ENCODE peak calls at places on chromosomes 4 and X, in eight cellular contexts. One of them, this sample, is unnamed.
A peak's percentile ranks its signal among the peaks of the same experiment; 100 is the strongest.

GRCh38 chrX:10756365-10756915 is 136.1 kb upstream of the MID1 start:
- DNase-seq in body of pancreas: peak; percentile 25
- DNase-seq in pancreas: no peak
- DNase-seq in OCI-LY7: no peak
- DNase-seq in adrenal gland: peak; percentile 51
- DNase-seq in upper lobe of right lung: no peak
- DNase-seq in tibial nerve: no peak
- DNase-seq in lower lobe of right lung: no peak
- DNase-seq in this sample: peak; percentile 78

GRCh38 chr4:6476893-6477292 is 4.5 kb upstream of the PPP2R2C start:
- DNase-seq in adrenal gland: peak; percentile 33
- DNase-seq in tibial nerve: no peak
- DNase-seq in body of pancreas: no peak
- DNase-seq in upper lobe of right lung: no peak
- DNase-seq in lower lobe of right lung: no peak
- DNase-seq in OCI-LY7: no peak
- DNase-seq in pancreas: no peak
- DNase-seq in this sample: no peak

GRCh38 chr4:153083447-153083921 is 120.8 kb upstream of the TRIM2 start:
- DNase-seq in lower lobe of right lung: no peak
- DNase-seq in adrenal gland: peak; percentile 84
- DNase-seq in pancreas: no peak
- DNase-seq in upper lobe of right lung: no peak
- DNase-seq in OCI-LY7: peak; percentile 80
- DNase-seq in body of pancreas: peak; percentile 77
- DNase-seq in tibial nerve: peak; percentile 55
- DNase-seq in this sample: peak; percentile 90

GRCh38 chrX:1462596-1463251 is 10.0 kb upstream of the ASMTL start:
- DNase-seq in upper lobe of right lung: peak; percentile 17
- DNase-seq in lower lobe of right lung: peak; percentile 19
- DNase-seq in adrenal gland: peak; percentile 64
- DNase-seq in body of pancreas: no peak
- DNase-seq in pancreas: no peak
- DNase-seq in OCI-LY7: no peak
- DNase-seq in tibial nerve: no peak
- DNase-seq in this sample: peak; percentile 95

GRCh38 chr4:95102391-95102790 is 344.6 kb downstream of the BMPR1B start:
- DNase-seq in OCI-LY7: no peak
- DNase-seq in adrenal gland: no peak
- DNase-seq in lower lobe of right lung: no peak
- DNase-seq in body of pancreas: no peak
- DNase-seq in upper lobe of right lung: no peak
- DNase-seq in tibial nerve: no peak
- DNase-seq in pancreas: no peak
- DNase-seq in this sample: no peak

GRCh38 chr4:55173580-55173979 is 48.2 kb upstream of the KDR start:
- DNase-seq in pancreas: no peak
- DNase-seq in OCI-LY7: no peak
- DNase-seq in upper lobe of right lung: no peak
- DNase-seq in tibial nerve: no peak
- DNase-seq in body of pancreas: no peak
- DNase-seq in adrenal gland: no peak
- DNase-seq in lower lobe of right lung: no peak
- DNase-seq in this sample: no peak

GRCh38 chr4:54929459-54929858 is 195.9 kb downstream of the KDR start:
- DNase-seq in lower lobe of right lung: no peak
- DNase-seq in OCI-LY7: no peak
- DNase-seq in body of pancreas: no peak
- DNase-seq in adrenal gland: no peak
- DNase-seq in tibial nerve: no peak
- DNase-seq in pancreas: no peak
- DNase-seq in upper lobe of right lung: no peak
- DNase-seq in this sample: peak; percentile 3

GRCh38 chrX:147953976-147954375 is 27.2 kb upstream of the FMR1NB start:
- DNase-seq in body of pancreas: peak; percentile 14
- DNase-seq in lower lobe of right lung: no peak
- DNase-seq in tibial nerve: peak; percentile 8
- DNase-seq in adrenal gland: peak; percentile 48
- DNase-seq in pancreas: peak; percentile 58
- DNase-seq in OCI-LY7: no peak
- DNase-seq in upper lobe of right lung: no peak
- DNase-seq in this sample: no peak

GRCh38 chr4:167802463-167803212 is 289.7 kb upstream of the ANXA10 start:
- DNase-seq in upper lobe of right lung: no peak
- DNase-seq in tibial nerve: no peak
- DNase-seq in OCI-LY7: no peak
- DNase-seq in lower lobe of right lung: no peak
- DNase-seq in body of pancreas: no peak
- DNase-seq in adrenal gland: no peak
- DNase-seq in pancreas: no peak
- DNase-seq in this sample: no peak

GRCh38 chr4:173521474-173522159 is 8.4 kb downstream of the HAND2 start:
- DNase-seq in lower lobe of right lung: no peak
- DNase-seq in pancreas: no peak
- DNase-seq in tibial nerve: no peak
- DNase-seq in adrenal gland: peak; percentile 72
- DNase-seq in upper lobe of right lung: no peak
- DNase-seq in body of pancreas: no peak
- DNase-seq in OCI-LY7: no peak
- DNase-seq in this sample: no peak
- H3K4me1 ChIP-seq in lower lobe of right lung: peaks cover 39% of the 10 kb centered on the region
- H3K4me1 ChIP-seq in pancreas: no peaks in the 10 kb centered on the region
- H3K4me1 ChIP-seq in tibial nerve: peaks cover 7% of the 10 kb centered on the region
- H3K4me1 ChIP-seq in adrenal gland: peaks cover 12% of the 10 kb centered on the region
- H3K4me1 ChIP-seq in upper lobe of right lung: peaks cover 13% of the 10 kb centered on the region
- H3K4me1 ChIP-seq in body of pancreas: peaks cover 14% of the 10 kb centered on the region
- H3K4me1 ChIP-seq in OCI-LY7: no peaks in the 10 kb centered on the region
- H3K4me1 ChIP-seq in this sample: peaks cover 9% of the 10 kb centered on the region

GRCh38 chr4:42638993-42639392 is 17.9 kb downstream of the ATP8A1 start:
- DNase-seq in upper lobe of right lung: no peak
- DNase-seq in OCI-LY7: peak; percentile 87
- DNase-seq in tibial nerve: no peak
- DNase-seq in adrenal gland: no peak
- DNase-seq in pancreas: no peak
- DNase-seq in body of pancreas: no peak
- DNase-seq in lower lobe of right lung: no peak
- DNase-seq in this sample: no peak
- H3K27ac ChIP-seq in upper lobe of right lung: no peak overlapping the region
- H3K27ac ChIP-seq in OCI-LY7: peak overlapping the region; percentile 99
- H3K27ac ChIP-seq in tibial nerve: no peak overlapping the region
- H3K27ac ChIP-seq in adrenal gland: no peak overlapping the region
- H3K27ac ChIP-seq in pancreas: no peak overlapping the region
- H3K27ac ChIP-seq in body of pancreas: no peak overlapping the region
- H3K27ac ChIP-seq in lower lobe of right lung: no peak overlapping the region
- H3K27ac ChIP-seq in this sample: no peak overlapping the region

GRCh38 chr4:40178672-40179071 is 18.2 kb upstream of the RHOH start:
- DNase-seq in pancreas: no peak
- DNase-seq in tibial nerve: no peak
- DNase-seq in adrenal gland: no peak
- DNase-seq in body of pancreas: peak; percentile 79
- DNase-seq in lower lobe of right lung: no peak
- DNase-seq in OCI-LY7: no peak
- DNase-seq in upper lobe of right lung: no peak
- DNase-seq in this sample: no peak

GRCh38 chr4:40180356-40180755 is 16.5 kb upstream of the RHOH start:
- DNase-seq in body of pancreas: no peak
- DNase-seq in upper lobe of right lung: no peak
- DNase-seq in pancreas: no peak
- DNase-seq in tibial nerve: no peak
- DNase-seq in OCI-LY7: no peak
- DNase-seq in adrenal gland: no peak
- DNase-seq in lower lobe of right lung: no peak
- DNase-seq in this sample: peak; percentile 85

GRCh38 chr4:40177591-40177990 is 19.2 kb upstream of the RHOH start:
- DNase-seq in OCI-LY7: no peak
- DNase-seq in body of pancreas: no peak
- DNase-seq in adrenal gland: no peak
- DNase-seq in upper lobe of right lung: no peak
- DNase-seq in tibial nerve: no peak
- DNase-seq in lower lobe of right lung: no peak
- DNase-seq in pancreas: no peak
- DNase-seq in this sample: no peak

GRCh38 chr4:40182041-40182440 is 14.8 kb upstream of the RHOH start:
- DNase-seq in body of pancreas: no peak
- DNase-seq in OCI-LY7: peak; percentile 52
- DNase-seq in adrenal gland: no peak
- DNase-seq in tibial nerve: no peak
- DNase-seq in pancreas: no peak
- DNase-seq in lower lobe of right lung: no peak
- DNase-seq in upper lobe of right lung: no peak
- DNase-seq in this sample: no peak

GRCh38 chr4:40179360-40179759 is 17.5 kb upstream of the RHOH start:
- DNase-seq in upper lobe of right lung: no peak
- DNase-seq in tibial nerve: no peak
- DNase-seq in OCI-LY7: no peak
- DNase-seq in lower lobe of right lung: no peak
- DNase-seq in pancreas: no peak
- DNase-seq in adrenal gland: no peak
- DNase-seq in body of pancreas: no peak
- DNase-seq in this sample: peak; percentile 52
- H3K4me1 ChIP-seq in upper lobe of right lung: no peaks in the 10 kb centered on the region
- H3K4me1 ChIP-seq in tibial nerve: no peaks in the 10 kb centered on the region
- H3K4me1 ChIP-seq in OCI-LY7: peaks cover 49% of the 10 kb centered on the region
- H3K4me1 ChIP-seq in lower lobe of right lung: no peaks in the 10 kb centered on the region
- H3K4me1 ChIP-seq in pancreas: peaks cover 6% of the 10 kb centered on the region
- H3K4me1 ChIP-seq in adrenal gland: no peaks in the 10 kb centered on the region
- H3K4me1 ChIP-seq in body of pancreas: peaks cover 6% of the 10 kb centered on the region
- H3K4me1 ChIP-seq in this sample: peaks cover 15% of the 10 kb centered on the region

GRCh38 chrX:37679888-37680287 is 5.7 kb upstream of the XK start:
- DNase-seq in adrenal gland: no peak
- DNase-seq in body of pancreas: no peak
- DNase-seq in lower lobe of right lung: no peak
- DNase-seq in OCI-LY7: no peak
- DNase-seq in tibial nerve: no peak
- DNase-seq in pancreas: no peak
- DNase-seq in upper lobe of right lung: no peak
- DNase-seq in this sample: no peak
- H3K27ac ChIP-seq in adrenal gland: no peak overlapping the region
- H3K27ac ChIP-seq in body of pancreas: no peak overlapping the region
- H3K27ac ChIP-seq in lower lobe of right lung: no peak overlapping the region
- H3K27ac ChIP-seq in OCI-LY7: no peak overlapping the region
- H3K27ac ChIP-seq in tibial nerve: no peak overlapping the region
- H3K27ac ChIP-seq in pancreas: no peak overlapping the region
- H3K27ac ChIP-seq in upper lobe of right lung: no peak overlapping the region
- H3K27ac ChIP-seq in this sample: no peak overlapping the region

GRCh38 chrX:13128104-13128503 is 83.7 kb upstream of the FAM9C start:
- DNase-seq in body of pancreas: no peak
- DNase-seq in adrenal gland: no peak
- DNase-seq in OCI-LY7: no peak
- DNase-seq in upper lobe of right lung: no peak
- DNase-seq in lower lobe of right lung: no peak
- DNase-seq in pancreas: no peak
- DNase-seq in tibial nerve: no peak
- DNase-seq in this sample: no peak
- H3K4me1 ChIP-seq in body of pancreas: peaks cover 20% of the 10 kb centered on the region
- H3K4me1 ChIP-seq in adrenal gland: peaks cover 36% of the 10 kb centered on the region
- H3K4me1 ChIP-seq in OCI-LY7: no peaks in the 10 kb centered on the region
- H3K4me1 ChIP-seq in upper lobe of right lung: peaks cover 19% of the 10 kb centered on the region
- H3K4me1 ChIP-seq in lower lobe of right lung: peaks cover 24% of the 10 kb centered on the region
- H3K4me1 ChIP-seq in pancreas: no peaks in the 10 kb centered on the region
- H3K4me1 ChIP-seq in tibial nerve: no peaks in the 10 kb centered on the region
- H3K4me1 ChIP-seq in this sample: peaks cover 18% of the 10 kb centered on the region

DNA sequence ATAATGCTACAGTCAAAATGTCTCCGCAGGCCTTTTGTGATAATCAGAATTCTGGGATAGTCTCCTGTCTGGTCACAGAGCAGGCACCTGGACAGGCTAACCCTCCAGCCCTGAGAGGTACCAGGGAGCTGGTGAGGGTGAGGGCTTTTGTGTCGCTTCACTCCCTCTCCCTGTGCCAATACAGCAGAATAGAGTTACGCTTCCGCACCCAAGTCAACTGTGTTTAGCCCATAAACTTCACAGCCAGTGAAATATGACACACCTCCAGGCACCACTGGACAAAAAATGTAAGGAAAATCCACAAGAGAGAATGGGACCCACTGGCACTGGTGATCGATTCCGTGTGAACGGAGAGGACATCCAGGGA is 1.3 kb downstream of the GAK start:
- DNase-seq in lower lobe of right lung: no peak
- DNase-seq in body of pancreas: no peak
- DNase-seq in OCI-LY7: no peak
- DNase-seq in upper lobe of right lung: peak; percentile 13
- DNase-seq in pancreas: peak; percentile 22
- DNase-seq in tibial nerve: no peak
- DNase-seq in adrenal gland: no peak
- DNase-seq in this sample: no peak
- H3K27ac ChIP-seq in lower lobe of right lung: peak overlapping the region; percentile 96
- H3K27ac ChIP-seq in body of pancreas: no peak overlapping the region
- H3K27ac ChIP-seq in OCI-LY7: no peak overlapping the region
- H3K27ac ChIP-seq in upper lobe of right lung: peak overlapping the region; percentile 5
- H3K27ac ChIP-seq in pancreas: no peak overlapping the region
- H3K27ac ChIP-seq in tibial nerve: peak overlapping the region; percentile 98
- H3K27ac ChIP-seq in adrenal gland: no peak overlapping the region
- H3K27ac ChIP-seq in this sample: peak overlapping the region; percentile 90

DNA sequence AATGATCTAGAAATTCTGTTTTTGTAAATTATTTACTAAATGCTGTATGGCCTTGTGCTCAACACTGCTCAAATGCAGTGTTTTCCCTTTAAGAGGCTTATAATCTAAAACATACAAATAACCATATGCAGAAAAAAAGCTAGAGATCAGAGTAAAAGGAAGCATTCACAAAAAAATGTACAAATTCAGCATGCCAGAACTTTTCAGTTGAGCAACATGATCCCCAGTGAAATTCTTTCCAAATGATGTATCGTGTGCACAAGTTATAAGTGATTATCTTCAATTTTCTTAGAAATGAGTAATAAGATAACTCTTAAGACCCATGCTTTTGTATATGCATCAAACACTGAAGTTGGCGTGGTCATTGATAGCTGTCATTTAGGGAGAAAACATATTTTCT is 5.0 kb downstream of the GPC3 start:
- DNase-seq in pancreas: no peak
- DNase-seq in lower lobe of right lung: no peak
- DNase-seq in upper lobe of right lung: no peak
- DNase-seq in OCI-LY7: no peak
- DNase-seq in tibial nerve: no peak
- DNase-seq in adrenal gland: no peak
- DNase-seq in body of pancreas: no peak
- DNase-seq in this sample: no peak
- H3K4me1 ChIP-seq in pancreas: no peaks in the 10 kb centered on the region
- H3K4me1 ChIP-seq in lower lobe of right lung: no peaks in the 10 kb centered on the region
- H3K4me1 ChIP-seq in upper lobe of right lung: no peaks in the 10 kb centered on the region
- H3K4me1 ChIP-seq in OCI-LY7: no peaks in the 10 kb centered on the region
- H3K4me1 ChIP-seq in tibial nerve: no peaks in the 10 kb centered on the region
- H3K4me1 ChIP-seq in adrenal gland: no peaks in the 10 kb centered on the region
- H3K4me1 ChIP-seq in body of pancreas: peaks cover 6% of the 10 kb centered on the region
- H3K4me1 ChIP-seq in this sample: no peaks in the 10 kb centered on the region

DNA sequence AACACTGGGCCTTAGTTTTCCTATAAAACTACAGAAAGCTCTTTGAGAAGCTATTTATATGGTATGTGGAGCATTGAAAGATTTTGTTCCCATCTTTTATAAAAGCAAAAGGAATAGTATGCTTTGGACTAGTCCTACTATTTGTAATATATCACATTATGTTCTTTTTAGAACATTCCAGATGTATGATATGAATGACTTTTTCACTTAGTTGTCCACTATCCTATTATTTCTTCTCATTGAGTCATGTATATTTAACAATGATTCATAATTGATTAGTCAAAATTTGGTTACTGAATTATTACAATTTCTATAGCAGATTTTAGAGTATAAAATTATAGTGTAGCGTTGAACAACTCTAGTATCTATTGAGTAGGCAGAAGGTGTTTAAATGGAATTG is 34.2 kb downstream of the RASSF6 start:
- DNase-seq in adrenal gland: no peak
- DNase-seq in upper lobe of right lung: no peak
- DNase-seq in tibial nerve: no peak
- DNase-seq in body of pancreas: no peak
- DNase-seq in lower lobe of right lung: no peak
- DNase-seq in OCI-LY7: no peak
- DNase-seq in pancreas: no peak
- DNase-seq in this sample: no peak
- H3K27ac ChIP-seq in adrenal gland: no peak overlapping the region
- H3K27ac ChIP-seq in upper lobe of right lung: no peak overlapping the region
- H3K27ac ChIP-seq in tibial nerve: no peak overlapping the region
- H3K27ac ChIP-seq in body of pancreas: no peak overlapping the region
- H3K27ac ChIP-seq in lower lobe of right lung: no peak overlapping the region
- H3K27ac ChIP-seq in OCI-LY7: no peak overlapping the region
- H3K27ac ChIP-seq in pancreas: no peak overlapping the region
- H3K27ac ChIP-seq in this sample: no peak overlapping the region

This sample was measured in osteoblast.